ENCODE peak calls at places on chromosomes 6 and 20, in eight cellular contexts. S is SJSA1, K is AG04450, Z is SK-N-SH, A is endothelial cell of umbilical vein, B is right lobe of liver, L is mesenchymal stem cell, Y is GM23248. E is an unnamed sample. For H3K27me3, the result is how much of the 10 kb centered on the place peaks cover.

GRCh38 chr6:157428418-157429202 is 47.6 kb downstream of the ZDHHC14 start:
- DNase-seq in B (no peak), Z (no peak), S (no peak), K (no peak), Y (peak), L (no peak), A (no peak), E (no peak)

GRCh38 chr6:51266569-51266968 is 447.9 kb downstream of the TFAP2B start:
- DNase-seq in B (no peak), K (no peak), Y (no peak), S (no peak), L (no peak), Z (no peak), A (no peak), E (peak)

GRCh38 chr6:167974644-167975344 is 22.7 kb upstream of the KIF25 start:
- DNase-seq in K (no peak), Z (no peak), Y (no peak), B (peak), S (no peak), A (peak), L (no peak), E (peak)

GRCh38 chr6:34696189-34696738 is 303 bp downstream of the ILRUN start:
- DNase-seq in Z (no peak), A (peak), S (no peak), Y (peak), L (peak), B (peak), K (no peak), E (peak)

GRCh38 chr20:11766961-11767360 is 150.7 kb upstream of the BTBD3 start:
- DNase-seq in Y (peak), S (no peak), L (no peak), K (no peak), A (no peak), B (no peak), Z (no peak), E (peak)

GRCh38 chr20:47453167-47453782 is 48.4 kb upstream of the NCOA3 start:
- DNase-seq in A (peak), S (peak), Z (no peak), L (peak), Y (peak), K (peak), B (no peak), E (peak)

GRCh38 chr6:43107344-43108062 is 31.4 kb downstream of the PTK7 start:
- DNase-seq in Y (no peak), A (no peak), B (no peak), L (no peak), Z (no peak), K (no peak), S (no peak), E (no peak)

GRCh38 chr20:62907377-62908317 is 18.7 kb downstream of the DIDO1 start:
- DNase-seq in B (no peak), Y (peak), Z (peak), L (no peak), K (no peak), S (no peak), A (no peak), E (peak)

GRCh38 chr6:93679836-93680235 is 260.5 kb upstream of the EPHA7 start:
- DNase-seq in Y (no peak), B (no peak), S (no peak), Z (no peak), L (peak), K (no peak), A (peak), E (peak)

GRCh38 chr6:34238507-34239239 is 2.0 kb downstream of the HMGA1 start:
- DNase-seq in Z (peak), S (no peak), K (no peak), Y (peak), A (no peak), L (no peak), B (peak), E (no peak)

GRCh38 chr6:68777956-68778355 is 142.9 kb downstream of the ADGRB3 start:
- DNase-seq in A (no peak), L (peak), S (no peak), Z (peak), B (no peak), K (no peak), Y (peak), E (peak)

GRCh38 chr20:50406610-50407136 is 103.5 kb upstream of the PTPN1 start:
- DNase-seq in A (no peak), B (no peak), S (no peak), L (no peak), K (no peak), Y (no peak), Z (no peak), E (no peak)

GRCh38 chr20:50410343-50410742 is 99.8 kb upstream of the PTPN1 start:
- DNase-seq in K (no peak), Y (no peak), B (no peak), A (no peak), S (no peak), Z (no peak), L (no peak), E (no peak)

GRCh38 chr20:50412069-50412468 is 98.1 kb upstream of the PTPN1 start:
- DNase-seq in K (no peak), Z (no peak), B (no peak), Y (no peak), S (no peak), L (no peak), A (no peak), E (no peak)

GRCh38 chr20:50408526-50409364 is 101.4 kb upstream of the PTPN1 start:
- DNase-seq in L (no peak), Y (no peak), A (no peak), B (no peak), S (no peak), K (no peak), Z (no peak), E (no peak)

GRCh38 chr20:50409495-50409894 is 100.7 kb upstream of the PTPN1 start:
- DNase-seq in L (no peak), Y (peak), K (no peak), Z (no peak), S (no peak), B (no peak), A (no peak), E (peak)
- H3K27me3 ChIP-seq in L (under half), Y (under half), K (under half), Z (under half), S (under half), B (under half), A (under half), E (under half)

DNA sequence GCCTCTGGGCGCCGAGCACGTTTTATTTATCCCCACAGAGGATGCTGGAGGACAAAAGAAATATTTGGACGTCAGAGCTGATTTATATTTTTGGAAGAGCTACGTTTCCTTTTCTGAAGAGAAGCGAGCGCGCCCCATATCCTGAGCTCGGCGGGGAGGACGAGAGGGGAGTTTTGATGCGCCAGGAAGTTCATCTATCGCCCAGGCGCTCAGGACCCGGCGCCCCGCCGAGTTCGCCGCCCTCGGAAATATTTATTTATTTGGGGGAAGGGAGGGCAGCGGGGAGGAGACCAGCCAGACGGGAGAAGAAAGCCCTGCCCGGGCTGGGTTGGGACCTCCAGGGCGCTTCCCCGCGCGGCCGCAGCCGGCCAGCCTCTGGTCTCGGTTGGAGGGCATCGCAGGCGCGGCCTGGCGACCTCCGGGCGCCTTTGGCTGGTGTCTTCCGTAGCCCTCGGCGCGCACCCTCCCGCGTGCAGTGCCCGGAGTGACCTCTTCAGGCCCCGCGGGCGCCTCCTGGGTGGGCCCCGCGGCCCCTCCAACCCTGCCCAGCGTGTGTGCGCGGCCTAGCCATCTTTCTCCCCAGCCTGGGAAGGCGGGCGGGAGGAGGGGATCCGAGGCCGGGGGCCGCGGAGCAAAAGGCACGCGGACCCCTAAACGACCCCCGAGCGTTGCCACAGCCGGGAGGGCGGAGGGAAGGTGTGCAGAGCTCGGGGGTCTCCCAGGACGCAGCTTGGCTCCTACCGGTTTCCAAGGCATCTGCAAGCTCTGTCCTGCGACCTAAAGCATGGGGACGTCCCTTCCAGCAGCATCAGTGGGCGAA is 5.4 kb upstream of the FOXF2 start:
- DNase-seq in K (no peak), L (no peak), A (no peak), Z (no peak), Y (no peak), S (peak), B (no peak), E (peak)
- H3K27me3 ChIP-seq in K (under half), L (half or more), A (half or more), Z (half or more), Y (under half), S (under half), B (under half), E (under half)

GRCh38 chr20:61807426-61808160 is 258.1 kb downstream of the TAF4 start:
- DNase-seq in Y (no peak), B (no peak), L (no peak), S (peak), A (no peak), K (no peak), Z (no peak), E (no peak)

GRCh38 chr20:61805781-61806180 is 259.9 kb downstream of the TAF4 start:
- DNase-seq in B (no peak), L (no peak), A (no peak), Z (no peak), K (no peak), S (no peak), Y (no peak), E (no peak)

GRCh38 chr20:61806995-61807394 is 258.7 kb downstream of the TAF4 start:
- DNase-seq in L (no peak), S (no peak), A (no peak), K (no peak), Y (no peak), B (no peak), Z (no peak), E (no peak)

GRCh38 chr20:61805365-61805764 is 260.3 kb downstream of the TAF4 start:
- DNase-seq in B (no peak), Y (no peak), A (no peak), S (no peak), Z (no peak), K (no peak), L (no peak), E (no peak)

GRCh38 chr20:61806314-61806713 is 259.4 kb downstream of the TAF4 start:
- DNase-seq in B (no peak), Z (no peak), S (no peak), L (no peak), Y (no peak), K (no peak), A (no peak), E (no peak)
- H3K27me3 ChIP-seq in B (under half), Z (under half), S (under half), L (half or more), Y (under half), K (under half), A (under half), E (under half)

DNA sequence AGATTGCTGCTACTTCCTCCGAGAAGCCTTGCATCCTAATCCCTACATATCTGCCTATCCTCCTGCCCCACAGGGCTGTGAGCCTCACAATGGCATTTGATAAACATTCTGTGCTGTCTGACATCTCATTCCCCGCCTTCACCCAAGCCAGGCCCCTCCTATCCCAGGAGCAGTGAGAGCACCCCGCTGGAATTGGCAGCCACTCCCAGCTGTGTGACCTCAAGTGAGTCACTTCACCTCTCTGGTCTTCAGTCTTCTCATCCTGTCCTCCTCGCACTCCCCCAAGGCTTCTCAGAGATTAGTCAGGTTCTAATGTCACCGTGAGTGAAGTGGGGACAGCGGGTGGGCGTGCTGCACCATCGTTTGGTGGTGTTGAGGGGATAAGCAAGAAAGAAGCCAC is 81.7 kb downstream of the CDH22 start:
- DNase-seq in K (no peak), A (no peak), Z (no peak), B (no peak), L (peak), S (no peak), Y (peak), E (peak)
- H3K27me3 ChIP-seq in K (under half), A (under half), Z (under half), B (under half), L (under half), S (under half), Y (under half), E (under half)

E was measured in fibroblast of lung.